ENCODE peak calls at places on chromosomes 2 and 18, in seven cellular contexts. U is neural progenitor cell, G is fibroblast of lung, A is Panc1, S is endothelial cell of umbilical vein, E is lung, O is body of pancreas. R is an unnamed sample.
A peak's percentile ranks its signal among the peaks of the same experiment; 100 is the strongest.

GRCh38 chr2:133421516-133422324 is 146.5 kb downstream of the NCKAP5 start:
- DNase-seq in U (peak; percentile 51), G (peak; percentile 37), A (no peak), S (no peak), E (no peak), O (peak; percentile 34), R (peak; percentile 27)

GRCh38 chr2:225328192-225328591 is 71.3 kb upstream of the NYAP2 start:
- DNase-seq in U (no peak), G (peak; percentile 2), A (no peak), S (peak; percentile 2), E (no peak), O (no peak), R (peak; percentile 27)

GRCh38 chr2:144938308-144938709 is 418.4 kb upstream of the ZEB2 start:
- DNase-seq in U (no peak), G (peak; percentile 90), A (peak; percentile 2), S (peak; percentile 92), E (no peak), O (no peak), R (peak; percentile 87)

GRCh38 chr2:117470311-117471095 is 344.0 kb upstream of the DDX18 start:
- DNase-seq in U (peak; percentile 80), G (no peak), A (peak; percentile 17), S (no peak), E (no peak), O (peak; percentile 67), R (no peak)

GRCh38 chr18:79590191-79591039 is 89.2 kb upstream of the CTDP1 start:
- DNase-seq in U (no peak), G (peak; percentile 41), A (no peak), S (no peak), E (no peak), O (no peak), R (no peak)

GRCh38 chr2:203814661-203815540 is 52.7 kb upstream of the CTLA4 start:
- DNase-seq in U (peak; percentile 85), G (peak; percentile 85), A (peak; percentile 47), S (peak; percentile 78), E (peak; percentile 45), O (peak; percentile 50), R (peak; percentile 88)

GRCh38 chr2:105129722-105130232 is 91.9 kb downstream of the MRPS9 start:
- DNase-seq in U (no peak), G (no peak), A (no peak), S (no peak), E (no peak), O (no peak), R (no peak)

GRCh38 chr18:31185551-31185950 is 22.9 kb upstream of the DSC1 start:
- DNase-seq in U (no peak), G (no peak), A (no peak), S (peak; percentile 21), E (no peak), O (no peak), R (no peak)

GRCh38 chr18:13562494-13563029 is 163.8 kb downstream of the FAM210A start:
- DNase-seq in U (no peak), G (no peak), A (no peak), S (no peak), E (no peak), O (no peak), R (no peak)

GRCh38 chr18:61953641-61954040 is 60.8 kb upstream of the RNF152 start:
- DNase-seq in U (no peak), G (no peak), A (no peak), S (no peak), E (no peak), O (no peak), R (no peak)

GRCh38 chr18:25875574-25875973 is 214.8 kb downstream of the SS18 start:
- DNase-seq in U (no peak), G (peak; percentile 20), A (no peak), S (no peak), E (no peak), O (peak; percentile 14), R (no peak)

GRCh38 chr2:33202641-33203345 is 256.0 kb downstream of the LTBP1 start:
- DNase-seq in U (no peak), G (no peak), A (no peak), S (no peak), E (no peak), O (no peak), R (no peak)

GRCh38 chr2:59594671-59595222 is 958.7 kb downstream of the BCL11A start:
- DNase-seq in U (no peak), G (no peak), A (no peak), S (no peak), E (no peak), O (no peak), R (no peak)

GRCh38 chr2:55618649-55619055 is 1.2 kb upstream of the PPP4R3B start:
- DNase-seq in U (peak; percentile 67), G (peak; percentile 65), A (no peak), S (peak; percentile 78), E (peak; percentile 58), O (peak; percentile 64), R (peak; percentile 77)

GRCh38 chr2:31972059-31972458 is 38.7 kb downstream of the MEMO1 start:
- DNase-seq in U (no peak), G (no peak), A (no peak), S (no peak), E (no peak), O (no peak), R (no peak)

GRCh38 chr2:24822049-24822706 is 29.0 kb downstream of the CENPO start:
- DNase-seq in U (peak; percentile 85), G (no peak), A (no peak), S (no peak), E (no peak), O (no peak), R (no peak)

GRCh38 chr2:174603280-174603679 is 5.7 kb upstream of the WIPF1 start:
- DNase-seq in U (peak; percentile 66), G (peak; percentile 74), A (no peak), S (peak; percentile 62), E (no peak), O (peak; percentile 69), R (peak; percentile 28)

GRCh38 chr2:4381049-4381448 is 677.7 kb downstream of the DCDC2C start:
- DNase-seq in U (peak; percentile 77), G (no peak), A (no peak), S (no peak), E (no peak), O (no peak), R (no peak)

GRCh38 chr2:239189711-239190131 is 211.1 kb downstream of the HDAC4 start:
- DNase-seq in U (no peak), G (no peak), A (no peak), S (no peak), E (no peak), O (no peak), R (no peak)

GRCh38 chr2:201500534-201500933 is 49.0 kb downstream of the STRADB start:
- DNase-seq in U (no peak), G (peak; percentile 58), A (no peak), S (no peak), E (no peak), O (no peak), R (no peak)

GRCh38 chr2:6896930-6897759 is 19.6 kb downstream of the RSAD2 start:
- DNase-seq in U (no peak), G (peak; percentile 57), A (no peak), S (peak; percentile 62), E (no peak), O (no peak), R (peak; percentile 80)

GRCh38 chr2:191030521-191031154 is 16.7 kb upstream of the STAT1 start:
- DNase-seq in U (peak; percentile 67), G (peak; percentile 61), A (no peak), S (peak; percentile 78), E (no peak), O (peak; percentile 30), R (peak; percentile 67)

DNA sequence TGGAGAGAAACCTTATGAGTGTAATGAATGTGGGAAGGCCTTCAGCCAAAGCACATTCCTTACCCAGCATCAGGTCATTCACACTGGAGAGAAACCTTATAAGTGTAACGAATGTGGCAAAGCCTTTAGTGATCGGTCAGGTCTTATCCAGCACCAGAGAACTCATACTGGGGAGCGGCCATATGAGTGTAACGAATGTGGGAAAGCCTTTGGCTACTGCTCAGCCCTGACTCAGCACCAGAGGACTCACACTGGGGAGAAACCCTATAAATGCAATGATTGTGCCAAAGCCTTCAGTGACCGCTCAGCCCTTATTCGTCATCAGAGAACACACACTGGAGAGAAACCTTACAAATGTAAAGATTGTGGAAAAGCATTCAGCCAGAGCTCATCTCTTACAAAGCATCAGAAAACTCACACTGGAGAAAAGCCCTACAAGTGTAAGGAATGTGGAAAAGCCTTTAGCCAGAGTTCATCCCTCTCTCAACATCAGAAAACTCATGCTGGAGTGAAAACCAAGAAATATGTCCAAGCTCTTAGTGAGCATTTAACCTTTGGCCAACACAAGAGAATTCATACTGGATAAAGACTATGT is 7.8 kb downstream of the ZNF892 start:
- DNase-seq in U (no peak), G (peak; percentile 5), A (no peak), S (no peak), E (no peak), O (no peak), R (no peak)
- H3K9me3 ChIP-seq in U (peaks cover 79% of the 10 kb centered on the region), G (no peaks in the 10 kb centered on the region), A (peaks cover 85% of the 10 kb centered on the region), S (peaks cover 16% of the 10 kb centered on the region), E (peaks cover 35% of the 10 kb centered on the region), O (no peaks in the 10 kb centered on the region), R (peaks cover 99% of the 10 kb centered on the region)

GRCh38 chr2:215207791-215208367 is 69.5 kb upstream of the ABCA12 start:
- DNase-seq in U (no peak), G (no peak), A (no peak), S (no peak), E (no peak), O (no peak), R (no peak)
- H3K9me3 ChIP-seq in U (peaks cover 14% of the 10 kb centered on the region), G (no peaks in the 10 kb centered on the region), A (peaks cover 7% of the 10 kb centered on the region), S (no peaks in the 10 kb centered on the region), E (no peaks in the 10 kb centered on the region), O (no peaks in the 10 kb centered on the region), R (peaks cover 12% of the 10 kb centered on the region)

GRCh38 chr18:1778496-1779178 is 792.7 kb downstream of the METTL4 start:
- DNase-seq in U (no peak), G (no peak), A (no peak), S (no peak), E (no peak), O (no peak), R (no peak)

GRCh38 chr18:1779587-1779986 is 791.7 kb downstream of the METTL4 start:
- DNase-seq in U (no peak), G (no peak), A (no peak), S (no peak), E (no peak), O (no peak), R (no peak)

GRCh38 chr18:1784113-1784512 is 787.2 kb downstream of the METTL4 start:
- DNase-seq in U (peak; percentile 88), G (no peak), A (no peak), S (no peak), E (no peak), O (no peak), R (no peak)
- H3K9me3 ChIP-seq in U (no peaks in the 10 kb centered on the region), G (no peaks in the 10 kb centered on the region), A (no peaks in the 10 kb centered on the region), S (peaks cover 8% of the 10 kb centered on the region), E (no peaks in the 10 kb centered on the region), O (no peaks in the 10 kb centered on the region), R (peaks cover 4% of the 10 kb centered on the region)

DNA sequence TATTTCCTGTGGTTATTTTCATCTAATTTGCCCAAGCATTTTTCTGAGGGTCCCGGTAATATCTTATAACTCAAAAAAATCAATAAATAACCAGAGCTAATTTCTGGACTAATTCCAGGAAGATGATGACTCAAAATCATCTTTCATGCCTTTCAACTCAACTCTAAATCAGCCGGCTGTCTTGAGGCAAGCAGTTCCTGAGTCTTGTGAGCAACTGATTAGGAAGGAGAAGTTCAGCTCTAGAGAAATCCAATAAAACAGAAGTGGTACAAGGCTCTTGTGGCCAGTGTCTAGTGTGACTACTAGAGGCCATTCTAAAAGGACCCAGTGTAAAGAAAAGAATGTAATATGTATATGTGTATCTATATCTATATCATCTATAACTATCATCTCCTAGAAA is 890.4 kb downstream of the TRIB2 start:
- DNase-seq in U (no peak), G (no peak), A (no peak), S (no peak), E (no peak), O (no peak), R (no peak)
- H3K9me3 ChIP-seq in U (peaks cover 14% of the 10 kb centered on the region), G (no peaks in the 10 kb centered on the region), A (no peaks in the 10 kb centered on the region), S (peaks cover 5% of the 10 kb centered on the region), E (no peaks in the 10 kb centered on the region), O (no peaks in the 10 kb centered on the region), R (no peaks in the 10 kb centered on the region)

GRCh38 chr2:30666307-30666874 is 140.9 kb downstream of the CAPN13 start:
- DNase-seq in U (no peak), G (peak; percentile 99), A (peak; percentile 27), S (peak; percentile 57), E (peak; percentile 31), O (no peak), R (peak; percentile 77)
- H3K9me3 ChIP-seq in U (peaks cover 9% of the 10 kb centered on the region), G (no peaks in the 10 kb centered on the region), A (no peaks in the 10 kb centered on the region), S (no peaks in the 10 kb centered on the region), E (peaks cover 8% of the 10 kb centered on the region), O (no peaks in the 10 kb centered on the region), R (peaks cover 9% of the 10 kb centered on the region)